ENCODE peak calls at places on chromosome 13, in four cellular contexts. X is SK-N-SH, V is K562, F is GM12878. M is an unnamed sample.

GRCh38 chr13:53045110-53045509 is 16.5 kb downstream of the OLFM4 start:
- DNase-seq in X (peak), V (no peak), F (no peak), M (no peak)

GRCh38 chr13:98278068-98278619 is 101.1 kb upstream of the RNF113B start:
- DNase-seq in X (no peak), V (no peak), F (no peak), M (no peak)

GRCh38 chr13:47066261-47066660 is 169.4 kb upstream of the HTR2A start:
- DNase-seq in X (no peak), V (no peak), F (no peak), M (no peak)

GRCh38 chr13:26977541-26977940 is 194.1 kb downstream of the USP12 start:
- DNase-seq in X (no peak), V (no peak), F (no peak), M (no peak)

GRCh38 chr13:21341637-21342422 is 117.3 kb downstream of the ZDHHC20 start:
- DNase-seq in X (no peak), V (no peak), F (no peak), M (no peak)

GRCh38 chr13:113806526-113806925 is 47.5 kb downstream of the TMEM255B start:
- DNase-seq in X (no peak), V (no peak), F (no peak), M (peak)

GRCh38 chr13:100537951-100538462 is 50.6 kb downstream of the GGACT start:
- DNase-seq in X (no peak), V (no peak), F (no peak), M (no peak)

GRCh38 chr13:93086329-93086728 is 140.3 kb upstream of the GPC6 start:
- DNase-seq in X (no peak), V (no peak), F (no peak), M (no peak)

GRCh38 chr13:26469602-26470001 is 87.9 kb upstream of the WASF3 start:
- DNase-seq in X (no peak), V (no peak), F (no peak), M (no peak)

GRCh38 chr13:49443327-49443688 is 556 bp downstream of the CAB39L start:
- DNase-seq in X (peak), V (no peak), F (no peak), M (no peak)

GRCh38 chr13:48222358-48223015 is 10.5 kb upstream of the ITM2B start:
- DNase-seq in X (no peak), V (no peak), F (no peak), M (no peak)

GRCh38 chr13:33178197-33178699 is 107.3 kb downstream of the STARD13 start:
- DNase-seq in X (no peak), V (no peak), F (no peak), M (no peak)

GRCh38 chr13:24738366-24738847 is 25.6 kb upstream of the RNF17 start:
- DNase-seq in X (no peak), V (no peak), F (no peak), M (no peak)

GRCh38 chr13:58620171-58620570 is 988.6 kb downstream of the PCDH17 start:
- DNase-seq in X (peak), V (no peak), F (no peak), M (no peak)

GRCh38 chr13:30791354-30791921 is 56.1 kb downstream of the ALOX5AP start:
- DNase-seq in X (peak), V (no peak), F (no peak), M (no peak)

GRCh38 chr13:30477346-30478235 is 11.9 kb upstream of the HMGB1 start:
- DNase-seq in X (no peak), V (no peak), F (no peak), M (peak)

GRCh38 chr13:24502567-24503375 is 9.8 kb downstream of the PARP4 start:
- DNase-seq in X (no peak), V (no peak), F (no peak), M (no peak)

GRCh38 chr13:51237887-51238286 is 15.7 kb downstream of the FAM124A start:
- DNase-seq in X (no peak), V (no peak), F (no peak), M (no peak)

GRCh38 chr13:106173891-106174610 is 361.4 kb downstream of the EFNB2 start:
- DNase-seq in X (no peak), V (no peak), F (no peak), M (no peak)

GRCh38 chr13:95643814-95644598 is 500 bp downstream of the DZIP1 start:
- DNase-seq in X (peak), V (no peak), F (no peak), M (peak)

GRCh38 chr13:59112375-59112774 is 1051.4 kb downstream of the DIAPH3 start:
- DNase-seq in X (peak), V (no peak), F (no peak), M (no peak)

GRCh38 chr13:82800391-82800790 is 1081.9 kb downstream of the SLITRK1 start:
- DNase-seq in X (no peak), V (no peak), F (no peak), M (no peak)

GRCh38 chr13:25807562-25807961 is 244.3 kb downstream of the SHISA2 start:
- DNase-seq in X (no peak), V (no peak), F (no peak), M (no peak)

GRCh38 chr13:114027046-114027760 is 53.3 kb upstream of the C13orf46 start:
- DNase-seq in X (no peak), V (no peak), F (no peak), M (no peak)

GRCh38 chr13:49371943-49372636 is 71.8 kb downstream of the CAB39L start:
- DNase-seq in X (no peak), V (no peak), F (no peak), M (no peak)

GRCh38 chr13:64855506-64855905 is 2374.6 kb downstream of the PCDH9 start:
- DNase-seq in X (peak), V (no peak), F (no peak), M (no peak)

GRCh38 chr13:30685320-30685859 is 50.0 kb upstream of the ALOX5AP start:
- DNase-seq in X (no peak), V (no peak), F (no peak), M (no peak)

GRCh38 chr13:111027481-111028439 is 87.3 kb upstream of the ARHGEF7 start:
- DNase-seq in X (no peak), V (no peak), F (no peak), M (no peak)

GRCh38 chr13:67238861-67239260 is 8.7 kb upstream of the PCDH9 start:
- DNase-seq in X (no peak), V (no peak), F (no peak), M (no peak)

GRCh38 chr13:102693250-102693649 is 1.6 kb downstream of the METTL21C start:
- DNase-seq in X (no peak), V (no peak), F (no peak), M (no peak)

GRCh38 chr13:108917581-108917980 is 288.2 kb downstream of the MYO16 start:
- DNase-seq in X (no peak), V (no peak), F (no peak), M (no peak)
- TF ChIP-seq USF1 in X (no peak), V (no peak), F (no peak), M (no peak)

GRCh38 chr13:41700790-41701310 is 243.5 kb downstream of the RGCC start:
- DNase-seq in X (peak), V (no peak), F (no peak), M (no peak)

GRCh38 chr13:41708648-41709175 is 251.4 kb downstream of the RGCC start:
- DNase-seq in X (no peak), V (no peak), F (no peak), M (no peak)

GRCh38 chr13:41709511-41709910 is 251.4 kb downstream of the VWA8 start:
- DNase-seq in X (no peak), V (no peak), F (no peak), M (no peak)

GRCh38 chr13:41707192-41707858 is 250.0 kb downstream of the RGCC start:
- DNase-seq in X (no peak), V (no peak), F (no peak), M (no peak)

DNA sequence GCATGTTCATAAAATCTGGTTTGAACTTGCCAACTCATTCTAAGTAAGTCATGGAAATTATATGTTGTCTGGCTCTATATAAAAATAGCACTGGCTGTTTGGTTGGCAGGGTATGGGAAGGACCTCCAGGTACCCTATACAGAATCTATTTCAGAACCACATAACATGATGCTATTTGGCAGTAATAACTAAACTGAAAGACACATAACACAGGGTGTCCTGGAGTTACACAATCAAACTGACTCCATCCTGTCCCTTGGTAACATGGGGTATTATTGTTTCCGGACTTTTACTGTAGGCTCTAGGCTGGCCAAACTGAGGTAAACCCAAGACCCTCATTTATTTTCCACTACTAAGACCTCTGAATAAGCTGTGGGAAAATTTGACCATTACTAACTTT is 248.8 kb downstream of the RGCC start:
- DNase-seq in X (no peak), V (no peak), F (no peak), M (no peak)
- TF ChIP-seq USF1 in X (no peak), V (no peak), F (no peak), M (no peak)

GRCh38 chr13:36712785-36713184 is 39.0 kb downstream of the SERTM1 start:
- DNase-seq in X (peak), V (no peak), F (no peak), M (no peak)
- TF ChIP-seq USF1 in X (no peak), V (no peak), F (no peak), M (no peak)

DNA sequence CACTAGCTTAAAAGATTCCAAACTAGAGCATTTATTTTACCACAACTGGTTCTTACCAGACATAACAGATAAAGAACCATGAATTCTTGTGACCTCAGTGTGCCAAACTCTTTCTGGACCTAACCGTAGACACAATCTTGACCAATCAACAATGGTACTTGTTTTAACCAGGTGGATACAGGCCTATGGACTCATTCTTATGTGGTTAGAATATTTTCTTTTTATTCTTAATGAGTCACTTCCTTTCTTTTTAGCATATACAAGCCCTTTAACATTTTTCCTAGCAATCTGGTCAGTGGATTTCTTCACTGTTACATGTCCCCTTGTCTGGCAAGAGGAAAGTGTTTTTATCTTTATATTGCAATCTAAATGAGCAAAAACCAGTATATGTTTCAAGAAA is 792.1 kb upstream of the SPRY2 start:
- DNase-seq in X (no peak), V (no peak), F (no peak), M (no peak)
- TF ChIP-seq USF1 in X (no peak), V (no peak), F (no peak), M (no peak)

M was measured in WTC11.